ENCODE peak calls at places on chromosome 22, in seven cellular contexts. X, E, N, D, O, L and F are unnamed samples.

GRCh38 chr22:40606306-40606705 is 30.2 kb downstream of the MRTFA start:
- DNase-seq in X (no peak), E (no peak), N (no peak), D (no peak), O (no peak), L (no peak), F (no peak)

GRCh38 chr22:36125434-36125833 is 35.1 kb downstream of the APOL3 start:
- DNase-seq in X (no peak), E (no peak), N (no peak), D (no peak), O (no peak), L (no peak), F (no peak)

GRCh38 chr22:49393526-49393925 is 434.1 kb downstream of the BRD1 start:
- DNase-seq in X (no peak), E (no peak), N (no peak), D (no peak), O (no peak), L (no peak), F (no peak)

GRCh38 chr22:38180841-38181452 is 683 bp downstream of the PLA2G6 start:
- DNase-seq in X (no peak), E (peak), N (no peak), D (no peak), O (no peak), L (no peak), F (no peak)

GRCh38 chr22:27746918-27747317 is 54.6 kb downstream of the MN1 start:
- DNase-seq in X (no peak), E (no peak), N (no peak), D (no peak), O (no peak), L (no peak), F (no peak)

GRCh38 chr22:25564320-25564978 is at the start of gene GRK3:
- DNase-seq in X (peak), E (peak), N (no peak), D (peak), O (peak), L (peak), F (peak)

GRCh38 chr22:28989484-28989883 is 72.1 kb downstream of the C22orf31 start:
- DNase-seq in X (peak), E (no peak), N (no peak), D (no peak), O (no peak), L (peak), F (no peak)

GRCh38 chr22:27987557-27987956 is 68.5 kb upstream of the PITPNB start:
- DNase-seq in X (no peak), E (no peak), N (no peak), D (peak), O (no peak), L (no peak), F (peak)

GRCh38 chr22:19875061-19875530 is 20.4 kb upstream of the GNB1L start:
- DNase-seq in X (no peak), E (no peak), N (no peak), D (peak), O (no peak), L (peak), F (no peak)

GRCh38 chr22:40518840-40519239 is 117.7 kb downstream of the MRTFA start:
- DNase-seq in X (no peak), E (no peak), N (no peak), D (no peak), O (no peak), L (no peak), F (no peak)

GRCh38 chr22:46376908-46377565 is 41.5 kb downstream of the TRMU start:
- DNase-seq in X (peak), E (no peak), N (no peak), D (no peak), O (no peak), L (no peak), F (no peak)

GRCh38 chr22:46374663-46375474 is 39.4 kb downstream of the TRMU start:
- DNase-seq in X (peak), E (no peak), N (peak), D (no peak), O (no peak), L (no peak), F (no peak)

GRCh38 chr22:46377566-46378498 is 42.3 kb downstream of the TRMU start:
- DNase-seq in X (peak), E (no peak), N (no peak), D (no peak), O (peak), L (no peak), F (no peak)

GRCh38 chr22:46373838-46374662 is 38.5 kb downstream of the TRMU start:
- DNase-seq in X (peak), E (no peak), N (no peak), D (no peak), O (no peak), L (no peak), F (no peak)

GRCh38 chr22:46376096-46376495 is 40.6 kb downstream of the TRMU start:
- DNase-seq in X (no peak), E (no peak), N (no peak), D (no peak), O (no peak), L (no peak), F (no peak)
- H3K4me3 ChIP-seq in X (no peak), E (no peak), N (no peak), D (no peak), O (no peak), L (no peak), F (no peak)

GRCh38 chr22:23893446-23893956 is 682 bp upstream of the MIF start:
- DNase-seq in X (no peak), E (no peak), N (no peak), D (no peak), O (no peak), L (no peak), F (no peak)

GRCh38 chr22:23893957-23894709 is at the start of gene MIF:
- DNase-seq in X (peak), E (peak), N (peak), D (peak), O (peak), L (peak), F (peak)

GRCh38 chr22:23892130-23892529 is 2.1 kb upstream of the MIF start:
- DNase-seq in X (no peak), E (no peak), N (no peak), D (no peak), O (no peak), L (no peak), F (no peak)

GRCh38 chr22:23891726-23892125 is 2.5 kb upstream of the MIF start:
- DNase-seq in X (no peak), E (no peak), N (no peak), D (no peak), O (no peak), L (no peak), F (no peak)

DNA sequence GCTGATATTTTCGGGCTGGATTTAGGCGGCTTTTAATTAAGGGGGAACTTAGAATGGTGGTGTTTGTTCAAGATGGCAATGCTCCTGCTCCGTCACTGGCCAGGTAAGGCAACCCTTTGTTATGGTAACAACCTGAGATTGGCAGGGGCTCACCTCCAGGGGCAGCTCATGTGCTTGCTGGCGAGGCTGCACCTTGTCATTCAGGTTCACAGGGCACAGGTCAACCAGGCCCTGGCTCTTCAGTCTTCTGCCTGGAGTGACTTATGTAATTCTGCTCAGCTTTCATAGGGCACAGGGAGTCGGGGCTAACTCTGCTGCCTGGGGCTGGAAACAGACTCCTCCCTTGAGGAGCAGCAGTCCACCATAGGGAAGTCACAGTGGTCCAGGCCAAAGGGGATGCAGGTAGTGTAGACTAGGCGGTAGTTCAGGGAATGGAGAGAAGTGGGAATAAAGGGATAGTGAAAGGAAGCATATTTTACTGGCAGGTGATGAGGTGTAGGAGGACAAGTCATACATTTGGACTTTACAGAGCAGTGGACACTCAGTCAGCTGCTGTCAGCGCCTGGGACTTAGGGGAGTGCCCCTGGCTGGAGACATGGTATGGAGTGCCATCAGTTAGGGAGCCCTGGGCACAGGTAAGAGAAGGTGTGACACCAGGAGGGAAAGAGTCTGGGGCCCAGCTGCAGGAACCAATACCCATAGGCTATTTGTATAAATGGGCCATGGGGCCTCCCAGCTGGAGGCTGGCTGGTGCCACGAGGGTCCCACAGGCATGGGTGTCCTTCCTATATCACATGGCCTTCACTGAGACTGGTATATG is 1.3 kb upstream of the MIF start:
- DNase-seq in X (no peak), E (no peak), N (no peak), D (no peak), O (no peak), L (no peak), F (no peak)
- H3K4me3 ChIP-seq in X (no peak), E (no peak), N (no peak), D (no peak), O (no peak), L (no peak), F (no peak)

GRCh38 chr22:44952863-44953790 is 56.7 kb downstream of the PHF21B start:
- DNase-seq in X (peak), E (no peak), N (no peak), D (no peak), O (no peak), L (no peak), F (no peak)
- H3K4me3 ChIP-seq in X (no peak), E (no peak), N (no peak), D (no peak), O (no peak), L (no peak), F (no peak)

GRCh38 chr22:17332109-17332508 is 37.2 kb upstream of the CECR2 start:
- DNase-seq in X (no peak), E (no peak), N (no peak), D (no peak), O (no peak), L (no peak), F (no peak)
- H3K4me3 ChIP-seq in X (no peak), E (no peak), N (no peak), D (no peak), O (no peak), L (no peak), F (no peak)